ENCODE peak calls at places on chromosome 21, in five cellular contexts. One of them, this sample, is unnamed.

GRCh38 chr21:38628426-38628825 is 130.1 kb upstream of the ERG start:
- DNase-seq in transverse colon: no peak
- DNase-seq in heart right ventricle: no peak
- DNase-seq in AG04450: no peak
- DNase-seq in breast epithelium: no peak
- DNase-seq in this sample: no peak

GRCh38 chr21:21547368-21547953 is 549.3 kb downstream of the NCAM2 start:
- DNase-seq in transverse colon: no peak
- DNase-seq in heart right ventricle: no peak
- DNase-seq in AG04450: no peak
- DNase-seq in breast epithelium: no peak
- DNase-seq in this sample: no peak

GRCh38 chr21:45410151-45410864 is 5.3 kb downstream of the COL18A1 start:
- DNase-seq in transverse colon: no peak
- DNase-seq in heart right ventricle: peak
- DNase-seq in AG04450: no peak
- DNase-seq in breast epithelium: no peak
- DNase-seq in this sample: no peak

GRCh38 chr21:38847556-38847955 is 41.8 kb downstream of the ETS2 start:
- DNase-seq in transverse colon: no peak
- DNase-seq in heart right ventricle: no peak
- DNase-seq in AG04450: no peak
- DNase-seq in breast epithelium: no peak
- DNase-seq in this sample: no peak

GRCh38 chr21:33208534-33208933 is 21.2 kb upstream of the IFNAR2 start:
- DNase-seq in transverse colon: no peak
- DNase-seq in heart right ventricle: no peak
- DNase-seq in AG04450: no peak
- DNase-seq in breast epithelium: no peak
- DNase-seq in this sample: no peak

GRCh38 chr21:39452207-39452964 is 616 bp downstream of the SH3BGR start:
- DNase-seq in transverse colon: no peak
- DNase-seq in heart right ventricle: no peak
- DNase-seq in AG04450: no peak
- DNase-seq in breast epithelium: no peak
- DNase-seq in this sample: no peak

GRCh38 chr21:38796426-38796825 is 9.3 kb upstream of the ETS2 start:
- DNase-seq in transverse colon: no peak
- DNase-seq in heart right ventricle: no peak
- DNase-seq in AG04450: no peak
- DNase-seq in breast epithelium: no peak
- DNase-seq in this sample: no peak

GRCh38 chr21:20215959-20216358 is 782.2 kb upstream of the NCAM2 start:
- DNase-seq in transverse colon: no peak
- DNase-seq in heart right ventricle: no peak
- DNase-seq in AG04450: no peak
- DNase-seq in breast epithelium: no peak
- DNase-seq in this sample: no peak

GRCh38 chr21:14991957-14992356 is 72.8 kb downstream of the NRIP1 start:
- DNase-seq in transverse colon: no peak
- DNase-seq in heart right ventricle: no peak
- DNase-seq in AG04450: no peak
- DNase-seq in breast epithelium: no peak
- DNase-seq in this sample: no peak

GRCh38 chr21:16454371-16454770 is 724.6 kb downstream of the USP25 start:
- DNase-seq in transverse colon: no peak
- DNase-seq in heart right ventricle: no peak
- DNase-seq in AG04450: no peak
- DNase-seq in breast epithelium: no peak
- DNase-seq in this sample: no peak

GRCh38 chr21:45624356-45624854 is 19.1 kb upstream of the PCBP3 start:
- DNase-seq in transverse colon: no peak
- DNase-seq in heart right ventricle: no peak
- DNase-seq in AG04450: no peak
- DNase-seq in breast epithelium: no peak
- DNase-seq in this sample: no peak

GRCh38 chr21:33936221-33937038 is 20.8 kb upstream of the ATP5PO start:
- DNase-seq in transverse colon: no peak
- DNase-seq in heart right ventricle: no peak
- DNase-seq in AG04450: no peak
- DNase-seq in breast epithelium: no peak
- DNase-seq in this sample: no peak

GRCh38 chr21:39114871-39115658 is 68.2 kb downstream of the PSMG1 start:
- DNase-seq in transverse colon: no peak
- DNase-seq in heart right ventricle: no peak
- DNase-seq in AG04450: no peak
- DNase-seq in breast epithelium: peak
- DNase-seq in this sample: no peak

GRCh38 chr21:27674037-27674436 is 707.1 kb upstream of the ADAMTS5 start:
- DNase-seq in transverse colon: no peak
- DNase-seq in heart right ventricle: no peak
- DNase-seq in AG04450: peak
- DNase-seq in breast epithelium: no peak
- DNase-seq in this sample: peak

GRCh38 chr21:45076245-45076661 is 1.9 kb downstream of the ADARB1 start:
- DNase-seq in transverse colon: no peak
- DNase-seq in heart right ventricle: no peak
- DNase-seq in AG04450: no peak
- DNase-seq in breast epithelium: no peak
- DNase-seq in this sample: no peak

GRCh38 chr21:44874497-44875331 is 1.2 kb upstream of the PTTG1IP start:
- DNase-seq in transverse colon: peak
- DNase-seq in heart right ventricle: peak
- DNase-seq in AG04450: no peak
- DNase-seq in breast epithelium: peak
- DNase-seq in this sample: no peak

GRCh38 chr21:17542371-17542992 is 29.6 kb downstream of the CXADR start:
- DNase-seq in transverse colon: no peak
- DNase-seq in heart right ventricle: no peak
- DNase-seq in AG04450: no peak
- DNase-seq in breast epithelium: no peak
- DNase-seq in this sample: no peak

GRCh38 chr21:33668180-33668579 is 25.9 kb downstream of the ITSN1 start:
- DNase-seq in transverse colon: no peak
- DNase-seq in heart right ventricle: no peak
- DNase-seq in AG04450: no peak
- DNase-seq in breast epithelium: no peak
- DNase-seq in this sample: no peak

GRCh38 chr21:41211041-41211426 is 43.1 kb downstream of the BACE2 start:
- DNase-seq in transverse colon: no peak
- DNase-seq in heart right ventricle: no peak
- DNase-seq in AG04450: no peak
- DNase-seq in breast epithelium: no peak
- DNase-seq in this sample: no peak

GRCh38 chr21:46557469-46557868 is 47.4 kb downstream of the S100B start:
- DNase-seq in transverse colon: no peak
- DNase-seq in heart right ventricle: no peak
- DNase-seq in AG04450: no peak
- DNase-seq in breast epithelium: no peak
- DNase-seq in this sample: no peak

GRCh38 chr21:33042812-33043211 is 17.1 kb downstream of the OLIG2 start:
- DNase-seq in transverse colon: no peak
- DNase-seq in heart right ventricle: no peak
- DNase-seq in AG04450: peak
- DNase-seq in breast epithelium: no peak
- DNase-seq in this sample: peak

GRCh38 chr21:39315603-39316002 is 2.2 kb upstream of the BRWD1 start:
- DNase-seq in transverse colon: no peak
- DNase-seq in heart right ventricle: no peak
- DNase-seq in AG04450: no peak
- DNase-seq in breast epithelium: no peak
- DNase-seq in this sample: no peak

GRCh38 chr21:45535341-45536081 is 6.7 kb downstream of the SLC19A1 start:
- DNase-seq in transverse colon: peak
- DNase-seq in heart right ventricle: peak
- DNase-seq in AG04450: no peak
- DNase-seq in breast epithelium: no peak
- DNase-seq in this sample: no peak

GRCh38 chr21:46180778-46181391 is 3.4 kb downstream of the SPATC1L start:
- DNase-seq in transverse colon: no peak
- DNase-seq in heart right ventricle: peak
- DNase-seq in AG04450: no peak
- DNase-seq in breast epithelium: peak
- DNase-seq in this sample: no peak

GRCh38 chr21:28237661-28238060 is 755.0 kb downstream of the LTN1 start:
- DNase-seq in transverse colon: no peak
- DNase-seq in heart right ventricle: no peak
- DNase-seq in AG04450: no peak
- DNase-seq in breast epithelium: no peak
- DNase-seq in this sample: no peak

GRCh38 chr21:17351766-17352165 is 161.1 kb upstream of the CXADR start:
- DNase-seq in transverse colon: no peak
- DNase-seq in heart right ventricle: no peak
- DNase-seq in AG04450: no peak
- DNase-seq in breast epithelium: no peak
- DNase-seq in this sample: no peak

GRCh38 chr21:45504021-45504515 is 38.2 kb downstream of the SLC19A1 start:
- DNase-seq in transverse colon: no peak
- DNase-seq in heart right ventricle: peak
- DNase-seq in AG04450: no peak
- DNase-seq in breast epithelium: no peak
- DNase-seq in this sample: no peak

GRCh38 chr21:16420086-16420724 is 690.4 kb downstream of the USP25 start:
- DNase-seq in transverse colon: no peak
- DNase-seq in heart right ventricle: no peak
- DNase-seq in AG04450: no peak
- DNase-seq in breast epithelium: peak
- DNase-seq in this sample: no peak

GRCh38 chr21:44870748-44871495 is 2.6 kb downstream of the PTTG1IP start:
- DNase-seq in transverse colon: peak
- DNase-seq in heart right ventricle: peak
- DNase-seq in AG04450: no peak
- DNase-seq in breast epithelium: peak
- DNase-seq in this sample: no peak

DNA sequence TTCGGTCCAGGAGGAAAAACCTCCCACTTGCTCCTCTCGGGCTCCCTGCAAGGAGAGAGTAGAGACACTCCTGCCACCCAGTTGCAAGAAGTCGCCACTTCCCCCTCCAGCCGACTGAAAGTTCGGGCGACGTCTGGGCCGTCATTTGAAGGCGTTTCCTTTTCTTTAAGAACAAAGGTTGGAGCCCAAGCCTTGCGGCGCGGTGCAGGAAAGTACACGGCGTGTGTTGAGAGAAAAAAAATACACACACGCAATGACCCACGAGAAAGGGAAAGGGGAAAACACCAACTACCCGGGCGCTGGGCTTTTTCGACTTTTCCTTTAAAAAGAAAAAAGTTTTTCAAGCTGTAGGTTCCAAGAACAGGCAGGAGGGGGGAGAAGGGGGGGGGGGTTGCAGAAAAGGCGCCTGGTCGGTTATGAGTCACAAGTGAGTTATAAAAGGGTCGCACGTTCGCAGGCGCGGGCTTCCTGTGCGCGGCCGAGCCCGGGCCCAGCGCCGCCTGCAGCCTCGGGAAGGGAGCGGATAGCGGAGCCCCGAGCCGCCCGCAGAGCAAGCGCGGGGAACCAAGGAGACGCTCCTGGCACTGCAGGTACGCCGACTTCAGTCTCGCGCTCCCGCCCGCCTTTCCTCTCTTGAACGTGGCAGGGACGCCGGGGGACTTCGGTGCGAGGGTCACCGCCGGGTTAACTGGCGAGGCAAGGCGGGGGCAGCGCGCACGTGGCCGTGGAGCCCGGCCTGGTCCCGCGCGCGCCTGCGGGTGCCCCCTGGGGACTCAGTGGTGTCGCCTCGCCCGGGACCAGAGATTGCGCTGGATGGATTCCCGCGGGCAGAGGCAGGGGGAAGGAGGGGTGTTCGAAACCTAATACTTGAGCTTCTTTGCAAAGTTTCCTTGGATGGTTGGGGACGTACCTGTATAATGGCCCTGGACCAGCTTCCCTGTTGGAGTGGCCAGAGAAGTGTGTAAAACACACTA is 45.3 kb downstream of the MRPL39 start:
- DNase-seq in transverse colon: peak
- DNase-seq in heart right ventricle: peak
- DNase-seq in AG04450: peak
- DNase-seq in breast epithelium: no peak
- DNase-seq in this sample: peak
- H3K4me3 ChIP-seq in transverse colon: peak
- H3K4me3 ChIP-seq in heart right ventricle: peak
- H3K4me3 ChIP-seq in AG04450: peak
- H3K4me3 ChIP-seq in breast epithelium: peak
- H3K4me3 ChIP-seq in this sample: peak

GRCh38 chr21:31755027-31755426 is 23.1 kb upstream of the SCAF4 start:
- DNase-seq in transverse colon: no peak
- DNase-seq in heart right ventricle: no peak
- DNase-seq in AG04450: no peak
- DNase-seq in breast epithelium: no peak
- DNase-seq in this sample: no peak
- TF ChIP-seq CTCF in transverse colon: no peak
- TF ChIP-seq CTCF in heart right ventricle: no peak
- TF ChIP-seq CTCF in AG04450: no peak
- TF ChIP-seq CTCF in breast epithelium: no peak
- TF ChIP-seq CTCF in this sample: no peak

GRCh38 chr21:36288651-36289243 is 31.2 kb upstream of the MORC3 start:
- DNase-seq in transverse colon: no peak
- DNase-seq in heart right ventricle: no peak
- DNase-seq in AG04450: no peak
- DNase-seq in breast epithelium: no peak
- DNase-seq in this sample: no peak
- H3K4me3 ChIP-seq in transverse colon: no peak
- H3K4me3 ChIP-seq in heart right ventricle: no peak
- H3K4me3 ChIP-seq in AG04450: peak
- H3K4me3 ChIP-seq in breast epithelium: no peak
- H3K4me3 ChIP-seq in this sample: peak

GRCh38 chr21:29800051-29800450 is 139.7 kb downstream of the GRIK1 start:
- DNase-seq in transverse colon: no peak
- DNase-seq in heart right ventricle: no peak
- DNase-seq in AG04450: no peak
- DNase-seq in breast epithelium: no peak
- DNase-seq in this sample: no peak

GRCh38 chr21:29793712-29794111 is 146.1 kb downstream of the GRIK1 start:
- DNase-seq in transverse colon: no peak
- DNase-seq in heart right ventricle: no peak
- DNase-seq in AG04450: no peak
- DNase-seq in breast epithelium: no peak
- DNase-seq in this sample: no peak

GRCh38 chr21:29798840-29799239 is 141.0 kb downstream of the GRIK1 start:
- DNase-seq in transverse colon: no peak
- DNase-seq in heart right ventricle: no peak
- DNase-seq in AG04450: no peak
- DNase-seq in breast epithelium: no peak
- DNase-seq in this sample: no peak

GRCh38 chr21:29801122-29801521 is 138.7 kb downstream of the GRIK1 start:
- DNase-seq in transverse colon: no peak
- DNase-seq in heart right ventricle: no peak
- DNase-seq in AG04450: no peak
- DNase-seq in breast epithelium: no peak
- DNase-seq in this sample: no peak

DNA sequence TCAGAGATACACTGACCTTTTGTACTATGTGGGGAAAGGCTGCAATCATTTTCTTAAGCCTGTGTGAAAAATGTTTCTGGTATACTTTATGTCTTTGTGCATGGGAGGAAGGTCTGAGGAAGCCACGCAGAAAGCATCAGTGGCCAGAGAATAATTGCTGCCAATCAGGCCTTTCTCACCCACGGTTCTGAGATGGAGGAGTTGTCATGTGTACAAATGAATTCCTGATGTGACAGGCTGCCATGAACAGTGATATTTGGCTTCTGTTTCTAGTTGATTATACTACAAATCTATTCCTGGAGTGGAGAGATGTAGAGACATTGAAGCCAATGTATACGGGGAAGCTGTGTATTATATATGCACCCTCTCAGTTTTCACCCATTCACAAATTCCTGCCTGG is 142.6 kb downstream of the GRIK1 start:
- DNase-seq in transverse colon: no peak
- DNase-seq in heart right ventricle: no peak
- DNase-seq in AG04450: no peak
- DNase-seq in breast epithelium: no peak
- DNase-seq in this sample: no peak
- TF ChIP-seq CTCF in transverse colon: no peak
- TF ChIP-seq CTCF in heart right ventricle: no peak
- TF ChIP-seq CTCF in AG04450: no peak
- TF ChIP-seq CTCF in breast epithelium: no peak
- TF ChIP-seq CTCF in this sample: no peak